ENCODE peak calls at places on chromosomes 5 and 9, in six cellular contexts. J is pancreas, C is left lung, N is NCI-H1092, X is GM12891, V is T-helper 1 cell. M is an unnamed sample.

GRCh38 chr5:7208911-7209310 is 187.0 kb upstream of the ADCY2 start:
- DNase-seq in J (no peak), C (no peak), N (peak; percentile 98), X (no peak), V (no peak), M (no peak)

GRCh38 chr5:14450055-14450524 is 131.5 kb upstream of the OTULINL start:
- DNase-seq in J (no peak), C (no peak), N (no peak), X (no peak), V (no peak), M (no peak)

GRCh38 chr9:137744632-137745183 is 125.9 kb downstream of the EHMT1 start:
- DNase-seq in J (no peak), C (no peak), N (no peak), X (no peak), V (no peak), M (no peak)

GRCh38 chr9:137130176-137130755 is 8.7 kb upstream of the GRIN1 start:
- DNase-seq in J (no peak), C (no peak), N (no peak), X (no peak), V (no peak), M (no peak)

GRCh38 chr5:1008451-1009358 is at the start of gene NKD2:
- DNase-seq in J (peak; percentile 36), C (peak; percentile 30), N (no peak), X (peak; percentile 87), V (no peak), M (peak; percentile 51)

GRCh38 chr5:180494510-180495181 is 467 bp downstream of the CNOT6 start:
- DNase-seq in J (peak; percentile 43), C (peak; percentile 53), N (peak; percentile 29), X (peak; percentile 64), V (peak; percentile 22), M (peak; percentile 70)

GRCh38 chr5:128532127-128532526 is 5.9 kb downstream of the FBN2 start:
- DNase-seq in J (no peak), C (no peak), N (no peak), X (no peak), V (no peak), M (no peak)

GRCh38 chr5:143207563-143208364 is 195.7 kb downstream of the NR3C1 start:
- DNase-seq in J (no peak), C (no peak), N (no peak), X (no peak), V (no peak), M (no peak)

GRCh38 chr9:92158097-92158601 is 42.9 kb upstream of the SPTLC1 start:
- DNase-seq in J (no peak), C (no peak), N (no peak), X (no peak), V (no peak), M (no peak)

GRCh38 chr5:16935271-16936149 is 578 bp downstream of the MYO10 start:
- DNase-seq in J (peak; percentile 66), C (peak; percentile 47), N (peak; percentile 42), X (peak; percentile 33), V (no peak), M (peak; percentile 64)

GRCh38 chr9:4596165-4596922 is 65.8 kb upstream of the PLPP6 start:
- DNase-seq in J (no peak), C (no peak), N (no peak), X (no peak), V (no peak), M (no peak)

GRCh38 chr5:150239794-150240122 is 49.8 kb downstream of the CAMK2A start:
- DNase-seq in J (no peak), C (no peak), N (no peak), X (no peak), V (no peak), M (no peak)